ENCODE peak calls at places on chromosomes 12 and 14, in seven cellular contexts. One of them, this sample, is unnamed.

GRCh38 chr14:38056270-38056669 is 151.4 kb upstream of the SSTR1 start:
- DNase-seq in stimulated activated CD8-positive, alpha-beta memory T cell treated with anti-CD3 and anti-CD28 coated beads, Interleukin-4, amount 100 ng/mL, for 4 hours: no peak
- DNase-seq in HT-29: no peak
- DNase-seq in right cardiac atrium: no peak
- DNase-seq in HFFc6: no peak
- DNase-seq in CD8-positive, alpha-beta memory T cell: no peak
- DNase-seq in Panc1: no peak
- DNase-seq in this sample: no peak

GRCh38 chr12:104816845-104817503 is 141.1 kb downstream of the SLC41A2 start:
- DNase-seq in CD8-positive, alpha-beta memory T cell: no peak
- DNase-seq in right cardiac atrium: no peak
- DNase-seq in stimulated activated CD8-positive, alpha-beta memory T cell treated with anti-CD3 and anti-CD28 coated beads, Interleukin-4, amount 100 ng/mL, for 4 hours: no peak
- DNase-seq in HT-29: no peak
- DNase-seq in Panc1: no peak
- DNase-seq in HFFc6: peak
- DNase-seq in this sample: no peak

GRCh38 chr12:79414252-79414651 is 276.5 kb downstream of the PAWR start:
- DNase-seq in HFFc6: no peak
- DNase-seq in stimulated activated CD8-positive, alpha-beta memory T cell treated with anti-CD3 and anti-CD28 coated beads, Interleukin-4, amount 100 ng/mL, for 4 hours: no peak
- DNase-seq in CD8-positive, alpha-beta memory T cell: no peak
- DNase-seq in Panc1: no peak
- DNase-seq in HT-29: peak
- DNase-seq in right cardiac atrium: no peak
- DNase-seq in this sample: no peak

GRCh38 chr12:57477710-57478681 is 1.7 kb downstream of the ARHGAP9 start:
- DNase-seq in HFFc6: no peak
- DNase-seq in right cardiac atrium: no peak
- DNase-seq in Panc1: no peak
- DNase-seq in stimulated activated CD8-positive, alpha-beta memory T cell treated with anti-CD3 and anti-CD28 coated beads, Interleukin-4, amount 100 ng/mL, for 4 hours: no peak
- DNase-seq in HT-29: no peak
- DNase-seq in CD8-positive, alpha-beta memory T cell: peak
- DNase-seq in this sample: no peak

GRCh38 chr14:76985540-76986260 is 42.8 kb downstream of the IRF2BPL start:
- DNase-seq in HFFc6: peak
- DNase-seq in right cardiac atrium: no peak
- DNase-seq in stimulated activated CD8-positive, alpha-beta memory T cell treated with anti-CD3 and anti-CD28 coated beads, Interleukin-4, amount 100 ng/mL, for 4 hours: no peak
- DNase-seq in HT-29: no peak
- DNase-seq in CD8-positive, alpha-beta memory T cell: no peak
- DNase-seq in Panc1: no peak
- DNase-seq in this sample: no peak

GRCh38 chr12:47509398-47509851 is 196.4 kb downstream of the RPAP3 start:
- DNase-seq in HFFc6: peak
- DNase-seq in CD8-positive, alpha-beta memory T cell: no peak
- DNase-seq in stimulated activated CD8-positive, alpha-beta memory T cell treated with anti-CD3 and anti-CD28 coated beads, Interleukin-4, amount 100 ng/mL, for 4 hours: no peak
- DNase-seq in HT-29: no peak
- DNase-seq in Panc1: no peak
- DNase-seq in right cardiac atrium: no peak
- DNase-seq in this sample: no peak

GRCh38 chr12:1469063-1469462 is 125.3 kb downstream of the FBXL14 start:
- DNase-seq in Panc1: no peak
- DNase-seq in stimulated activated CD8-positive, alpha-beta memory T cell treated with anti-CD3 and anti-CD28 coated beads, Interleukin-4, amount 100 ng/mL, for 4 hours: no peak
- DNase-seq in CD8-positive, alpha-beta memory T cell: no peak
- DNase-seq in HFFc6: no peak
- DNase-seq in HT-29: no peak
- DNase-seq in right cardiac atrium: peak
- DNase-seq in this sample: no peak

GRCh38 chr12:5945071-5946008 is at the start of gene ANO2:
- DNase-seq in right cardiac atrium: peak
- DNase-seq in HT-29: no peak
- DNase-seq in Panc1: no peak
- DNase-seq in stimulated activated CD8-positive, alpha-beta memory T cell treated with anti-CD3 and anti-CD28 coated beads, Interleukin-4, amount 100 ng/mL, for 4 hours: no peak
- DNase-seq in HFFc6: no peak
- DNase-seq in CD8-positive, alpha-beta memory T cell: no peak
- DNase-seq in this sample: no peak

GRCh38 chr12:42504049-42504448 is 85.5 kb downstream of the PRICKLE1 start:
- DNase-seq in CD8-positive, alpha-beta memory T cell: no peak
- DNase-seq in Panc1: no peak
- DNase-seq in stimulated activated CD8-positive, alpha-beta memory T cell treated with anti-CD3 and anti-CD28 coated beads, Interleukin-4, amount 100 ng/mL, for 4 hours: no peak
- DNase-seq in HT-29: no peak
- DNase-seq in HFFc6: no peak
- DNase-seq in right cardiac atrium: no peak
- DNase-seq in this sample: no peak

GRCh38 chr14:76168531-76168930 is 16.8 kb downstream of the GPATCH2L start:
- DNase-seq in right cardiac atrium: no peak
- DNase-seq in stimulated activated CD8-positive, alpha-beta memory T cell treated with anti-CD3 and anti-CD28 coated beads, Interleukin-4, amount 100 ng/mL, for 4 hours: no peak
- DNase-seq in HFFc6: no peak
- DNase-seq in HT-29: no peak
- DNase-seq in Panc1: no peak
- DNase-seq in CD8-positive, alpha-beta memory T cell: no peak
- DNase-seq in this sample: no peak

GRCh38 chr12:91567100-91567485 is 384.5 kb upstream of the DCN start:
- DNase-seq in HT-29: no peak
- DNase-seq in Panc1: no peak
- DNase-seq in right cardiac atrium: no peak
- DNase-seq in HFFc6: no peak
- DNase-seq in CD8-positive, alpha-beta memory T cell: no peak
- DNase-seq in stimulated activated CD8-positive, alpha-beta memory T cell treated with anti-CD3 and anti-CD28 coated beads, Interleukin-4, amount 100 ng/mL, for 4 hours: no peak
- DNase-seq in this sample: no peak

GRCh38 chr12:49909328-49909727 is 5.6 kb upstream of the FAIM2 start:
- DNase-seq in CD8-positive, alpha-beta memory T cell: no peak
- DNase-seq in HT-29: no peak
- DNase-seq in HFFc6: no peak
- DNase-seq in Panc1: no peak
- DNase-seq in stimulated activated CD8-positive, alpha-beta memory T cell treated with anti-CD3 and anti-CD28 coated beads, Interleukin-4, amount 100 ng/mL, for 4 hours: no peak
- DNase-seq in right cardiac atrium: no peak
- DNase-seq in this sample: no peak

GRCh38 chr14:101977311-101978071 is 13.1 kb downstream of the DYNC1H1 start:
- DNase-seq in right cardiac atrium: no peak
- DNase-seq in stimulated activated CD8-positive, alpha-beta memory T cell treated with anti-CD3 and anti-CD28 coated beads, Interleukin-4, amount 100 ng/mL, for 4 hours: no peak
- DNase-seq in HFFc6: no peak
- DNase-seq in HT-29: no peak
- DNase-seq in CD8-positive, alpha-beta memory T cell: no peak
- DNase-seq in Panc1: no peak
- DNase-seq in this sample: no peak

GRCh38 chr14:35416108-35416750 is 11.7 kb upstream of the NFKBIA start:
- DNase-seq in right cardiac atrium: no peak
- DNase-seq in CD8-positive, alpha-beta memory T cell: peak
- DNase-seq in Panc1: no peak
- DNase-seq in HFFc6: no peak
- DNase-seq in HT-29: no peak
- DNase-seq in stimulated activated CD8-positive, alpha-beta memory T cell treated with anti-CD3 and anti-CD28 coated beads, Interleukin-4, amount 100 ng/mL, for 4 hours: peak
- DNase-seq in this sample: no peak

GRCh38 chr12:25052191-25053020 is 103.5 kb upstream of the BCAT1 start:
- DNase-seq in HT-29: no peak
- DNase-seq in right cardiac atrium: no peak
- DNase-seq in CD8-positive, alpha-beta memory T cell: peak
- DNase-seq in HFFc6: no peak
- DNase-seq in Panc1: no peak
- DNase-seq in stimulated activated CD8-positive, alpha-beta memory T cell treated with anti-CD3 and anti-CD28 coated beads, Interleukin-4, amount 100 ng/mL, for 4 hours: no peak
- DNase-seq in this sample: no peak

GRCh38 chr12:32907166-32907565 is 10.6 kb upstream of the PKP2 start:
- DNase-seq in right cardiac atrium: no peak
- DNase-seq in stimulated activated CD8-positive, alpha-beta memory T cell treated with anti-CD3 and anti-CD28 coated beads, Interleukin-4, amount 100 ng/mL, for 4 hours: no peak
- DNase-seq in Panc1: no peak
- DNase-seq in HFFc6: no peak
- DNase-seq in CD8-positive, alpha-beta memory T cell: no peak
- DNase-seq in HT-29: no peak
- DNase-seq in this sample: no peak

GRCh38 chr12:46965880-46966279 is 113.5 kb upstream of the PCED1B start:
- DNase-seq in Panc1: no peak
- DNase-seq in CD8-positive, alpha-beta memory T cell: no peak
- DNase-seq in right cardiac atrium: peak
- DNase-seq in HT-29: no peak
- DNase-seq in stimulated activated CD8-positive, alpha-beta memory T cell treated with anti-CD3 and anti-CD28 coated beads, Interleukin-4, amount 100 ng/mL, for 4 hours: no peak
- DNase-seq in HFFc6: no peak
- DNase-seq in this sample: no peak

GRCh38 chr14:38065101-38065762 is 142.5 kb upstream of the SSTR1 start:
- DNase-seq in CD8-positive, alpha-beta memory T cell: no peak
- DNase-seq in stimulated activated CD8-positive, alpha-beta memory T cell treated with anti-CD3 and anti-CD28 coated beads, Interleukin-4, amount 100 ng/mL, for 4 hours: peak
- DNase-seq in right cardiac atrium: no peak
- DNase-seq in Panc1: no peak
- DNase-seq in HFFc6: peak
- DNase-seq in HT-29: no peak
- DNase-seq in this sample: no peak

GRCh38 chr12:27548301-27549199 is 24.5 kb downstream of the PPFIBP1 start:
- DNase-seq in stimulated activated CD8-positive, alpha-beta memory T cell treated with anti-CD3 and anti-CD28 coated beads, Interleukin-4, amount 100 ng/mL, for 4 hours: no peak
- DNase-seq in Panc1: no peak
- DNase-seq in right cardiac atrium: no peak
- DNase-seq in CD8-positive, alpha-beta memory T cell: no peak
- DNase-seq in HT-29: no peak
- DNase-seq in HFFc6: no peak
- DNase-seq in this sample: no peak

GRCh38 chr12:51470116-51470515 is 45.5 kb downstream of the SLC4A8 start:
- DNase-seq in Panc1: no peak
- DNase-seq in stimulated activated CD8-positive, alpha-beta memory T cell treated with anti-CD3 and anti-CD28 coated beads, Interleukin-4, amount 100 ng/mL, for 4 hours: no peak
- DNase-seq in CD8-positive, alpha-beta memory T cell: no peak
- DNase-seq in HT-29: no peak
- DNase-seq in HFFc6: no peak
- DNase-seq in right cardiac atrium: no peak
- DNase-seq in this sample: no peak

GRCh38 chr12:3436496-3437060 is 54.4 kb upstream of the PRMT8 start:
- DNase-seq in HFFc6: no peak
- DNase-seq in HT-29: no peak
- DNase-seq in CD8-positive, alpha-beta memory T cell: no peak
- DNase-seq in Panc1: no peak
- DNase-seq in right cardiac atrium: peak
- DNase-seq in stimulated activated CD8-positive, alpha-beta memory T cell treated with anti-CD3 and anti-CD28 coated beads, Interleukin-4, amount 100 ng/mL, for 4 hours: no peak
- DNase-seq in this sample: no peak

GRCh38 chr14:21219561-21220111 is 49.6 kb downstream of the HNRNPC start:
- DNase-seq in Panc1: no peak
- DNase-seq in right cardiac atrium: no peak
- DNase-seq in stimulated activated CD8-positive, alpha-beta memory T cell treated with anti-CD3 and anti-CD28 coated beads, Interleukin-4, amount 100 ng/mL, for 4 hours: no peak
- DNase-seq in CD8-positive, alpha-beta memory T cell: no peak
- DNase-seq in HT-29: no peak
- DNase-seq in HFFc6: peak
- DNase-seq in this sample: no peak

GRCh38 chr12:79524507-79525148 is 166.1 kb downstream of the PAWR start:
- DNase-seq in CD8-positive, alpha-beta memory T cell: no peak
- DNase-seq in stimulated activated CD8-positive, alpha-beta memory T cell treated with anti-CD3 and anti-CD28 coated beads, Interleukin-4, amount 100 ng/mL, for 4 hours: no peak
- DNase-seq in right cardiac atrium: no peak
- DNase-seq in Panc1: no peak
- DNase-seq in HT-29: no peak
- DNase-seq in HFFc6: no peak
- DNase-seq in this sample: no peak

This sample was measured in 8988T.